ENCODE peak calls at places on chromosomes 13 and 19, in ten cellular contexts. U is pancreas, F is astrocyte, S is sigmoid colon, O is breast epithelium, L is SK-N-SH, N is PC-3, G is stomach, B is thoracic aorta, V is GM23338. X is an unnamed sample. For H3K4me1, the result is how much of the 10 kb centered on the place peaks cover.

GRCh38 chr13:23159587-23160240 is 21.1 kb upstream of the SGCG start:
- DNase-seq in O (no peak), G (no peak), L (peak), S (no peak), U (no peak), V (peak), N (no peak), F (no peak), B (no peak), X (no peak)

GRCh38 chr19:52941941-52942370 is 18.7 kb upstream of the ZNF888 start:
- DNase-seq in F (no peak), B (no peak), G (peak), U (peak), S (peak), V (peak), L (peak), O (no peak), N (peak), X (peak)

GRCh38 chr13:102901615-102902305 is 55.9 kb downstream of the ERCC5 start:
- DNase-seq in B (no peak), O (no peak), L (no peak), V (no peak), U (no peak), F (peak), N (peak), S (no peak), G (no peak), X (no peak)

GRCh38 chr13:21580736-21581135 is 23.2 kb downstream of the MICU2 start:
- DNase-seq in N (no peak), O (no peak), G (no peak), V (no peak), L (no peak), S (no peak), B (no peak), F (no peak), U (no peak), X (no peak)

GRCh38 chr13:30088312-30088855 is 219.0 kb downstream of the KATNAL1 start:
- DNase-seq in G (no peak), F (peak), L (no peak), N (no peak), O (no peak), S (no peak), B (no peak), V (no peak), U (no peak), X (no peak)

GRCh38 chr13:46382224-46382623 is 4.8 kb downstream of the RUBCNL start:
- DNase-seq in O (no peak), U (no peak), F (no peak), B (no peak), G (no peak), N (no peak), L (no peak), S (no peak), V (no peak), X (no peak)

GRCh38 chr13:43307221-43307920 is 284.0 kb downstream of the DNAJC15 start:
- DNase-seq in O (no peak), U (no peak), F (no peak), V (no peak), B (no peak), S (no peak), L (no peak), N (no peak), G (no peak), X (no peak)

GRCh38 chr13:49165798-49166752 is 54.1 kb upstream of the MLNR start:
- DNase-seq in O (no peak), G (no peak), F (no peak), N (no peak), V (no peak), L (no peak), S (no peak), B (no peak), U (no peak), X (no peak)

GRCh38 chr13:40801255-40802217 is 12.1 kb downstream of the SLC25A15 start:
- DNase-seq in O (no peak), N (no peak), B (no peak), L (no peak), U (peak), S (no peak), F (no peak), G (no peak), V (no peak), X (no peak)

GRCh38 chr13:95002126-95002525 is 289.8 kb upstream of the SOX21 start:
- DNase-seq in U (no peak), F (no peak), V (peak), S (no peak), N (peak), L (no peak), O (no peak), G (no peak), B (no peak), X (no peak)

GRCh38 chr19:7391218-7391670 is 42.5 kb downstream of the ARHGEF18 start:
- DNase-seq in F (peak), L (no peak), G (peak), B (no peak), V (no peak), O (no peak), N (peak), U (no peak), S (no peak), X (no peak)

GRCh38 chr13:50584856-50585580 is 258.5 kb downstream of the DLEU7 start:
- DNase-seq in L (no peak), O (no peak), U (no peak), S (no peak), B (no peak), F (no peak), N (no peak), G (no peak), V (peak), X (no peak)

GRCh38 chr19:14554382-14554812 is 17.5 kb downstream of the NDUFB7 start:
- DNase-seq in G (no peak), U (no peak), V (peak), L (no peak), O (peak), S (no peak), N (peak), B (no peak), F (no peak), X (no peak)

DNA sequence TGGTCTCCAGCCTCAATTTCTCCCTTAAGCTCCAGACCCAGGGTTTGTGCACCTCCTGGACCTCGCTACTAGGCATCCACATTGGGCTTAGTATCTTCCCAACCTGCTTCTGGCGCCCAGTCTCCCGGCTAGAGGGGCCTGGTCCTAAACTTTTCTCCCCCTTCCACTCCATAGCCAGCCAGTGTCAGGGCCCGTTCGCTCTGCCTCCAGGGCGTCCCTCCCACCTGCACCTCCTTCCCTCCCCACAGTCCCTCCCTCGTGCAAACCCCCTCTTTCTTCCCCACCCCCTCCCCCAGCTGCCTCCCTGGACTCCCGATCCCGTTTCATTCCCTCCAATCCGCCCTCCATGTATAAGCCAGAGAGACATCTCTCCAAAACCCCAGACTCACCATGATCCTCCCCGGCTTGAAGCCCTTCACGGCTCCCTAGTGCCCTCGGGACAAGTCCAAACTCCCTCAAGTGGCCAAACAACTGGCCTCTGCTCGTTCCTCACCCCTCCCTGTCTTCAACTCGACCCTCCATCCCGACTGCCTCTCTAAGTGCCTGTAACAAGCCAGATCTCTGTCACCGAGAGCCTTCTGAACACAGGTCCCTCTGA is 1.0 kb upstream of the SAMD4B start:
- DNase-seq in G (peak), N (peak), V (peak), O (no peak), U (no peak), F (no peak), B (no peak), L (peak), S (peak), X (peak)
- TF ChIP-seq CTCF in G (no peak), N (no peak), V (no peak), O (no peak), U (no peak), F (no peak), B (no peak), L (no peak), S (no peak), X (no peak)

GRCh38 chr19:872266-872951 is 12.9 kb downstream of the CFD start:
- DNase-seq in S (no peak), N (peak), V (peak), O (no peak), U (no peak), L (no peak), G (peak), F (peak), B (no peak), X (peak)
- H3K4me1 ChIP-seq in S (under half), N (under half), V (under half), O (under half), U (under half), L (under half), G (under half), F (under half), B (under half), X (under half)

GRCh38 chr19:58515259-58515658 is 3.5 kb upstream of the SLC27A5 start:
- DNase-seq in O (no peak), V (no peak), N (no peak), F (no peak), G (no peak), L (no peak), S (no peak), U (no peak), B (no peak), X (no peak)
- TF ChIP-seq CTCF in O (no peak), V (no peak), N (no peak), F (no peak), G (no peak), L (no peak), S (no peak), U (no peak), B (no peak), X (no peak)

DNA sequence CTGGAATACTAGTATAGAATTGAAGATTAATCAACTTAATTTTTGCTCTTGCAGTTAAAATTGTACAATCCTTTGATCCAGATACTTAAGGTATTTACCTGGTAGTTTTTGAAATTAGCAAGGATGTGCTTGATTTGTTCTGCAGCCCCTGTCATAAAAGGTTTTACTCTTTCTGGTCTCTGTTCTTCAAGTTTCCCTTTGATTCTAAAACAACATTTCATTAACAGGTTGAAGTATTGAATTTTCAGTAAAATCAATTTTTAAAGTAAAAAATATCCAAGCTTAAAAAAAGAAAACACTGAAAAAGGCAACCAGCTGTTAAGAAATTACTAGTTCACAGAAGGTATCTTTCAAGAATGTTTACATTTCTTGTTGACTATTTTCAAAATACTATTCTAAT is 1.6 kb downstream of the TPT1 start:
- DNase-seq in N (no peak), F (no peak), O (no peak), L (no peak), G (no peak), B (no peak), S (no peak), V (no peak), U (no peak), X (no peak)
- H3K4me1 ChIP-seq in N (under half), F (under half), O (under half), L (under half), G (half or more), B (half or more), S (half or more), V (under half), U (under half), X (half or more)

GRCh38 chr13:37835392-37835791 is 34.2 kb downstream of the TRPC4 start:
- DNase-seq in V (no peak), L (no peak), N (no peak), G (no peak), U (no peak), O (no peak), F (no peak), B (no peak), S (no peak), X (no peak)
- TF ChIP-seq CTCF in V (no peak), L (no peak), N (no peak), G (no peak), U (no peak), O (no peak), F (no peak), B (no peak), S (no peak), X (no peak)

X was measured in heart right ventricle.